ENCODE peak calls at places on chromosomes 1 and 21, in ten cellular contexts. K, E, U, I, B, W, X, R, L and V are unnamed samples.
A peak's percentile ranks its signal among the peaks of the same experiment; 100 is the strongest.

GRCh38 chr1:236862615-236863211 is 67.6 kb downstream of the MTR start:
- DNase-seq in E (no peak), L (no peak), I (no peak), W (no peak), B (no peak), R (no peak), U (peak; percentile 14), X (peak; percentile 21), K (no peak), V (no peak)

GRCh38 chr21:38386967-38387366 is 111.3 kb downstream of the ERG start:
- DNase-seq in B (no peak), I (no peak), K (no peak), U (peak; percentile 29), R (no peak), W (no peak), L (no peak), X (peak; percentile 27), E (no peak), V (no peak)

GRCh38 chr1:71296551-71296950 is 215.7 kb upstream of the ZRANB2 start:
- DNase-seq in K (no peak), U (no peak), L (no peak), E (no peak), R (no peak), X (no peak), B (no peak), I (no peak), W (no peak), V (no peak)

GRCh38 chr1:45543599-45544417 is 6.8 kb upstream of the AKR1A1 start:
- DNase-seq in X (peak; percentile 15), B (no peak), U (peak; percentile 90), W (no peak), E (peak; percentile 62), I (peak; percentile 50), K (peak; percentile 72), R (peak; percentile 26), L (no peak), V (no peak)

GRCh38 chr1:168387781-168388760 is 107.4 kb downstream of the TBX19 start:
- DNase-seq in E (no peak), W (no peak), K (no peak), R (no peak), B (no peak), I (no peak), U (no peak), L (no peak), X (no peak), V (no peak)

GRCh38 chr1:151143986-151144385 is 2.4 kb downstream of the SEMA6C start:
- DNase-seq in B (no peak), R (no peak), L (no peak), E (no peak), U (no peak), I (no peak), X (no peak), W (no peak), K (no peak), V (no peak)

GRCh38 chr1:67355745-67356424 is 48.2 kb downstream of the IL12RB2 start:
- DNase-seq in L (no peak), W (no peak), K (no peak), I (no peak), R (no peak), X (peak; percentile 88), E (no peak), B (no peak), U (no peak), V (no peak)

GRCh38 chr21:34935868-34936267 is 113.2 kb downstream of the RUNX1 start:
- DNase-seq in I (no peak), X (peak; percentile 48), K (no peak), U (peak; percentile 58), L (no peak), W (no peak), B (no peak), E (no peak), R (no peak), V (no peak)

GRCh38 chr21:39363607-39364555 is 15.0 kb upstream of the HMGN1 start:
- DNase-seq in B (no peak), K (no peak), U (no peak), X (peak; percentile 74), L (no peak), E (no peak), W (no peak), I (no peak), R (no peak), V (no peak)

GRCh38 chr1:160834945-160835565 is 27.6 kb downstream of the CD244 start:
- DNase-seq in I (peak; percentile 36), L (no peak), R (no peak), U (peak; percentile 71), K (peak; percentile 27), W (no peak), X (peak; percentile 16), B (no peak), E (peak; percentile 84), V (no peak)

GRCh38 chr1:93874025-93874651 is 4.9 kb downstream of the DNTTIP2 start:
- DNase-seq in E (peak; percentile 57), L (no peak), I (no peak), X (peak; percentile 46), B (no peak), R (no peak), W (no peak), K (no peak), U (peak; percentile 14), V (no peak)

GRCh38 chr21:14989359-14989758 is 75.4 kb downstream of the NRIP1 start:
- DNase-seq in W (no peak), E (no peak), R (no peak), B (no peak), U (no peak), X (peak; percentile 62), K (no peak), I (no peak), L (no peak), V (no peak)

GRCh38 chr1:44964396-44964795 is 22.0 kb downstream of the EIF2B3 start:
- DNase-seq in W (no peak), B (no peak), I (no peak), R (no peak), X (no peak), U (no peak), E (no peak), K (no peak), L (no peak), V (no peak)

GRCh38 chr1:168469690-168470089 is 74.1 kb downstream of the XCL2 start:
- DNase-seq in W (no peak), R (peak; percentile 80), I (no peak), K (peak; percentile 41), B (no peak), X (peak; percentile 98), L (no peak), U (peak; percentile 46), E (no peak), V (no peak)

GRCh38 chr1:50735443-50735842 is 224.6 kb downstream of the FAF1 start:
- DNase-seq in K (no peak), I (no peak), B (no peak), L (no peak), R (no peak), U (no peak), W (no peak), X (peak; percentile 30), E (peak; percentile 61), V (no peak)

GRCh38 chr1:231919900-231920299 is 293.3 kb downstream of the DISC1 start:
- DNase-seq in U (peak; percentile 69), E (no peak), K (peak; percentile 4), L (no peak), R (no peak), B (no peak), X (no peak), I (peak; percentile 35), W (no peak), V (no peak)